ENCODE peak calls at places on chromosome 16, in four cellular contexts. H is GM12878, N is K562, Q is HepG2. F is an unnamed sample.

GRCh38 chr16:56298948-56299602 is 107.8 kb downstream of the GNAO1 start:
- DNase-seq in Q (no peak), H (no peak), N (no peak), F (no peak)

GRCh38 chr16:66521951-66522771 is 27.8 kb downstream of the TK2 start:
- DNase-seq in Q (no peak), H (peak), N (peak), F (peak)

GRCh38 chr16:72722552-72722951 is 325.4 kb downstream of the ZFHX3 start:
- DNase-seq in Q (no peak), H (no peak), N (peak), F (no peak)

GRCh38 chr16:67857547-67858233 is 10.2 kb upstream of the CENPT start:
- DNase-seq in N (peak), H (no peak), Q (peak), F (peak)

GRCh38 chr16:68987734-68988457 is 117.6 kb upstream of the HAS3 start:
- DNase-seq in Q (no peak), H (no peak), N (peak), F (no peak)

GRCh38 chr16:31439519-31439918 is 3.1 kb downstream of the ZNF843 start:
- DNase-seq in H (no peak), Q (no peak), N (no peak), F (no peak)

GRCh38 chr16:67881557-67882220 is 3.0 kb upstream of the NRN1L start:
- DNase-seq in Q (no peak), N (no peak), H (no peak), F (no peak)

GRCh38 chr16:46972971-46973456 is 460 bp downstream of the DNAJA2 start:
- DNase-seq in N (peak), H (no peak), Q (peak), F (no peak)

GRCh38 chr16:14029658-14030057 is 41.5 kb upstream of the MRTFB start:
- DNase-seq in H (no peak), N (no peak), Q (no peak), F (no peak)

GRCh38 chr16:14026572-14026971 is 44.5 kb upstream of the MRTFB start:
- DNase-seq in Q (no peak), N (no peak), H (no peak), F (no peak)

GRCh38 chr16:14024300-14024699 is 46.8 kb upstream of the MRTFB start:
- DNase-seq in N (no peak), H (no peak), Q (no peak), F (peak)

GRCh38 chr16:14028207-14028606 is 42.9 kb upstream of the MRTFB start:
- DNase-seq in Q (no peak), H (no peak), N (no peak), F (no peak)
- TF ChIP-seq MYC in Q (no peak), H (no peak), N (no peak), F (no peak)

DNA sequence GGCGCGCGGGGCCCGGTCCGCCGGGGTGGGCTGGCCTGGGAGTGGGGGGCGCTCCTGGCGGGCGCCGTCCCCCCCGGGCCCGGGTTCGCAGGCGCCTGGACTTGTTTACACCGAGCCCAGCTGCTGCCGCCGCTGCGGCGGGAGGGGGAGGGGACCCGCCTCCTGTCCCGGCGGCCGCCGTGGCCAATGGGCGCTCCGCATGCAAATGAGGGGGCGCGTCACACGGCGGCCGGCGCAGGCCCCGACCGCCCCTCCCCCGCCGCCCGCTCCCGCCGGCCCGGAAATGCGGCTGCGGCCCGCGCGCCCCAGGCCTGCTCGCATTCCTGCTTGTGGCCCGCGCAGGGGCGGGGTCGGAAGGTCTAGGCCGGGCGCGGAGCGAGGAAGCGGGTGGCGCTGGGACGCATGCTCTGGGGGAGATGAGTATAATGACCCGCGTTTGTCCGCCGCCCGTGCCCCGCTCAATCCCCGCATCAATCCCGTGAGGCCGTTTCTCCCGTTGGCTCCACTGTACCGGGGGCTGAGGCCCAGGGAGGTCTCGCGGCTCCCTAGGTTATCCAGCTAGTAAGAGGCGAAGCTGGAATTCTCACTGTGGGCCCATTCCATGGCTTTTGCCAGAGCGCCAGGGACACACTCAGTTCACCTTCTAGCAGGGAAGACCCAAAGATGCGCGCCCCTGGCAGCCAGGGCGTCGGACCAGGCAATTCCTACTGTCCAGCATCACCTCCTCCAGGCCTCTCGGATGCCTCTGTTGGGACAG is at the start of gene YPEL3:
- DNase-seq in N (peak), Q (peak), H (peak), F (peak)
- H2AFZ ChIP-seq in N (peak), Q (no peak), H (peak), F (peak)

GRCh38 chr16:6684076-6684673 is 648.5 kb upstream of the RBFOX1 start:
- DNase-seq in N (peak), H (no peak), Q (peak), F (no peak)

GRCh38 chr16:6687593-6687992 is 645.1 kb upstream of the RBFOX1 start:
- DNase-seq in H (no peak), N (peak), Q (no peak), F (no peak)

GRCh38 chr16:6682142-6682811 is 650.4 kb upstream of the RBFOX1 start:
- DNase-seq in H (no peak), N (peak), Q (peak), F (no peak)
- TF ChIP-seq MAX in H (no peak), N (no peak), Q (no peak), F (no peak)

GRCh38 chr16:87344165-87344930 is 27.2 kb upstream of the C16orf95 start:
- DNase-seq in N (no peak), H (no peak), Q (no peak), F (no peak)

GRCh38 chr16:87343753-87344050 is 26.5 kb upstream of the C16orf95 start:
- DNase-seq in Q (no peak), N (no peak), H (no peak), F (no peak)

GRCh38 chr16:87345721-87346424 is 28.7 kb upstream of the C16orf95 start:
- DNase-seq in Q (no peak), H (no peak), N (no peak), F (no peak)

GRCh38 chr16:87346517-87347060 is 29.4 kb upstream of the C16orf95 start:
- DNase-seq in H (no peak), N (no peak), Q (no peak), F (no peak)

DNA sequence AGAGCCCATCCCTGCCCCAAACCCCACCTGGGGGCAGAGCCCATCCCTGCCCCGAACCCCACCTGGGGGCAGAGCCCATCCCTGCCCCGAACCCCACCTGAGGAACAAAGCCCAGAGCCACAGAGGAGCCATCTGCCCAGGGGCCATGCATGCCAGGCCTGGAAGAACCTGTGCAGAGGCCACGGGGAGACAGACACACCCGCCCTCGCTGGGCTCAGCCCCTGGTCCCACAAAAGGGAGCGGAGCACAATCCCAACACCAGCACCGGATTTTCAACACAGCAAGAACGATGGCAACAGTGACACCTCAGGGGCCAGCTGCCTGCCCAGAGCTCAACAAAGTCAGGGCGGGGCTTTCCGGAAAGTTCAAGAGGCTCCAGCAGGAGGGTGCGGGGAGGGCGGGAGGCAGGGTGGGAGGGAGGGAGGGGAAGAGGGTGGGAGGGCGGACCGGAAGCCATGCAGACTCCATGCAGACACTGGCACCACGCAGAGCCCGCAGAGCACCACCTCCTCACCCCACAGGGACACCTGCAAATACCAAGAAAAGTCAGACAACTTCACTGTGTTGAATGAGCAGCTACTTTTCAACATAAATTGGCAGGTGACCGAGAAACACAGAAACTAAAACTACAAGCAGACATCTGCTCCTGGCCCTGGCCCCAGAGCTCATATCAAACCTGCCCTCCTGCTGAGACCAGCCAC is 27.9 kb upstream of the C16orf95 start:
- DNase-seq in Q (no peak), N (no peak), H (no peak), F (no peak)
- TF ChIP-seq MYC in Q (no peak), N (no peak), H (no peak), F (no peak)

DNA sequence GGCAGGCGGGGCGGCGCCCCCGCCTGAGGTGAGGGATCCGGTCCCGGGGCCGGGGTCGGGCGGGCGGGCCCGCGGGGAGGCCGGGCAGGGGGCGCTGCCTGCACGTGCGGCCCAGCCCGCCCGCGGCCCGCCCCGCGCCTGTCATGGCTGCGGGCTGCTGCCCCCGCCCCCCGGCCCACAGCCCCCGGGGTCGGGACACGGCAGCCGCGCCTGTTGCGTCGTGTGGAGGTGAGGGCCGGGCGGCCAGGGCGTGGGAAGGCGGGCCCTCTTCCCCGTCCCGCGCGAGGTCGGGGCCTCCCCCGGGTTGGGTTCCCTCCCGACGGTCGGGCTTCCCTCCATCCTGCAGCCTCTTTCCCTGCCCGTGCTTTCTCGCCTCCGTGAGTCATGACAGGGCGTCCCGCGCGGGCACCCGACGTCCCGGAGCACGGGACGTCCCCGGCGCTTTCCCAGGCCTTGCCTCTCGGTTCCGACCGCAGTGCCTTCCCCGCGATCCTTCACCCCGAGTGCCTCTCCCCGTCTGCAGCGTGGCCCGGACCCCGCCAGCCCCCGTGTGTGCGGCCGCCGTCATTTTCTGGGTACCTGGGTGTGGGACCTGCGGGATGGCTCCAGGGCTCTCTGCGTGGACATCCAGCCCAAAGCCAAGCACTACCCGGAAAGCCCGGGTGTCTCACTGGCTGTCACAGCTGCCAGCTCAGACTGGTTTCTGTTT is 76.7 kb downstream of the CHD9 start:
- DNase-seq in H (no peak), Q (peak), N (peak), F (peak)
- H2AFZ ChIP-seq in H (peak), Q (no peak), N (peak), F (peak)

GRCh38 chr16:4270595-4270994 is 2.2 kb downstream of the TFAP4 start:
- DNase-seq in N (no peak), H (no peak), Q (no peak), F (no peak)

GRCh38 chr16:4270091-4270490 is 2.7 kb downstream of the TFAP4 start:
- DNase-seq in H (no peak), Q (no peak), N (no peak), F (no peak)

GRCh38 chr16:4271176-4272113 is 1.4 kb downstream of the TFAP4 start:
- DNase-seq in N (peak), H (peak), Q (peak), F (peak)

GRCh38 chr16:4273858-4274291 is 1.1 kb upstream of the TFAP4 start:
- DNase-seq in N (no peak), Q (peak), H (no peak), F (peak)

DNA sequence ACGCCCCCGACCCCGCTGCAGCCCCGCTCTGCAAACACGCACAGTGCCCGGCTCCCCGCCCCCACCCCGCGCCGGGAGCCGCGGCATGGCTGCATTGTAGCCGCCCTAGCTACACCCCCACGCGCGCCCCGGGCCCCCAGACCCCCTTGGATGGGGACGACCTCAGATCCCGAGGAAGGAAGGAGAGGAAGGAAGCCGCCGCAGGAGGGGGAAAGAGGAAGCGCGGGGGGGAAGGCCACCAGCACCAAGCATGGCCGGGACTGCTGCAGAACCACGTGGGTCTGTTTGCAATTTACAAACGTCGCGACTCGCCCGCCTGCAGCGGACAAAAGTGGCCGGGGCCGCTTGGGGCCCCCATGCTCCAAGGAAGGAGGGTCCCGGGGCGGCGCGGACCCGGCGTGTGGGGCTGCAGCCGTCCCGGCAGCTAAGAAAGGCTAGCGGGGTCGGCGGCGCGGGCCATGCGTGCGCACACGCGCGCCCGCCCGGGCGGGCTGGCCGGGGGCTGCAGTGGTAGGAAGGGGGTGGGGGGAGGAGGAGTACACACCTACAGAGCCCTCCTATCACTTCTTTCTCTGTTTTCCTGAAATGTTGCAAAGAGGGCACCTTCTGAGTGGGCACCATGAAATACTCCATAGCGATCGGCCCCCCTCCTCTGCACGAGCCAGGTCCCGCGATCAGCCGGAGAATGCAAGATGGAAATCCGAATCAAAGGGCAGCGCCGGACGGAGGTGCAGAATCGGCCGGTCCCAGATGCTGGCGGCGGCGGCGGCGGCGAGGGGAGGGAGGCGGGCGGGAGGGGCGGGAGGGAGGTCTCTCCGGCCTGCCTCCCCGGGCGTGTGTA is 489 bp downstream of the TFAP4 start:
- DNase-seq in H (no peak), Q (peak), N (peak), F (peak)
- TF ChIP-seq MAX in H (peak), Q (peak), N (no peak), F (peak)

GRCh38 chr16:88376835-88377726 is 5.7 kb upstream of the ZNF469 start:
- DNase-seq in H (no peak), Q (no peak), N (no peak), F (no peak)
- TF ChIP-seq MYC in H (no peak), Q (no peak), N (no peak), F (no peak)

DNA sequence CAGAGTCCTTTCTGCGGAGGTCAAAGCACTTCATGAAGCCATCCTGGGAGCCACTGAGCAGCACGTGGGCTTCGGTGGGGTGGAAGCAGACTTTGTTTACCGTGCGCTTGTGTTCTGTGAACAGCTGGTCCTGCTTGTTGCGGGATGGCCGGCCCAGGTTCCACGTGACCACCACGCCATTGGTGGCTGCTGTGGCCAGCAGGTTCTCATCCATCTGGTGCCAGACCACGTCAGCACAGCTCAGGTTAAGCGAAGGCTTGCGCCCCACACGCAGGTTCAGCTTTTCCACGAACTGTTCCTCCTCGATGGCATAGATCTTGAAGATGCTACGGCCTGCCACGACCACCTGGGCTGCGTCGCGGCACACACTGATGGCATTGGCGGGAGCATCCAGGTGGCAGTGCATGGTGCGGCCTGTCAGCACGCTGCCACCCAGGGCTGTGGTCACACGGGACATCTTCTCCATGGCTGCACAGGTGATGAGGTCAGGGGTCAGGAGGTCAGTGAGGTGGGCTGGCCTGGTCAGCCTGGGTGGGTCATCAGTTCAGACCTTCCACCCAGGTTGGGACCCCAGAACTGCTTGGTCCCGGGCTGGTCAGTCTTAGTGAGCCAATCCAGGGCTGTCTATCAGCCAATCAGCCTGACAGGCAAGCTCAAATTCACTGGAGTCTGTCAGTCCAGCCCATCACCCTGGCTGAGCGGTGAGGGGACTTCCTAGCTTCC is 862 bp downstream of the WDR24 start:
- DNase-seq in Q (no peak), H (no peak), N (no peak), F (no peak)
- H2AFZ ChIP-seq in Q (no peak), H (no peak), N (peak), F (peak)

DNA sequence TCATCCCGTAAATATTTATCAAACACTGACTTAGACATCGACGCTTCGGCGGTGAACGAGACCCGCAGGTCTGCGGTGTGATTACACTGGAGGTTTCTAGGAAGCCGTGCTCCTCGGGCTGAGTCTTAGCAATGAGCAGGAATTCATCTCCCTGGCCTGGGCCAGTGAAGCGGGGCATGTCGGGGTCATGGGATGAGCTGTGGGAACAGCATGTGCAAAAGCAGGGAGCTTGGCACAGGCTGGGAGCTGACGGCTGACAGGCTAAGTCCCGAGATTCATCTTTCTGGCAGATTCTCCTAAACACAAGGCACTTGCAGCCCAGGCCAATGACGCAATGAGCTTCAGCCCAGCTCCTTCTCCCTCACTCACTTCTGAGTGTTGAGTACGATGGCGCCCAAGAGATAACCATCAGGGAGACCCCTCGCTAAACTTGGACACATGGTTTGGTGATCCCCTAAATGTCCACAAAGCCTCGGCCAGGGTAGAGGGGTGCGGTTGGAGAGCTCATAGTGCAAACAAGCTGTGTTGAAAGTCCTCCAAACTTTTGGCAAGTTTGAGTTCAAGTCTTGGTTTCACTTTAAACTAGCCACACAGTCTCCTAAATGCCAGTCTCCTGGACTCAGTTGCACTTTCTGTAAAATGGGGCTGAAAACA is 12.8 kb downstream of the CRISPLD2 start:
- DNase-seq in N (no peak), Q (no peak), H (no peak), F (no peak)
- TF ChIP-seq MAX in N (no peak), Q (no peak), H (no peak), F (no peak)